ENCODE peak calls at places on chromosomes 5 and 9, in four cellular contexts. P is colonic mucosa; R is heart left ventricle; W is activated T-helper 9 cell treated with anti-CD3 and anti-CD28 coated beads, Interleukin-2, amount 50 U/mL, for 16 hours. O is an unnamed sample.

GRCh38 chr9:36993933-36994764 is 39.9 kb downstream of the PAX5 start:
- DNase-seq in R (no peak), W (no peak), P (no peak), O (no peak)

GRCh38 chr9:94867281-94867841 is 140.9 kb downstream of the AOPEP start:
- DNase-seq in W (no peak), R (no peak), P (peak), O (peak)

GRCh38 chr5:140109050-140109817 is 4.7 kb upstream of the PURA start:
- DNase-seq in P (peak), R (no peak), W (no peak), O (peak)

GRCh38 chr9:4397917-4398316 is 92.4 kb upstream of the SLC1A1 start:
- DNase-seq in R (no peak), P (no peak), W (no peak), O (peak)

GRCh38 chr9:81690251-81690851 is 1.0 kb upstream of the TLE1 start:
- DNase-seq in P (peak), W (no peak), R (no peak), O (peak)

GRCh38 chr9:111925784-111926183 is 29.2 kb downstream of the UGCG start:
- DNase-seq in W (no peak), R (no peak), P (no peak), O (no peak)

GRCh38 chr9:131704988-131705387 is 34.9 kb downstream of the RAPGEF1 start:
- DNase-seq in P (no peak), W (no peak), R (no peak), O (no peak)

GRCh38 chr9:96599298-96599697 is 20.3 kb downstream of the CDC14B start:
- DNase-seq in R (no peak), P (no peak), W (no peak), O (no peak)

GRCh38 chr5:138930371-138931097 is 55.4 kb upstream of the LRRTM2 start:
- DNase-seq in R (no peak), P (no peak), W (no peak), O (no peak)

GRCh38 chr5:144395704-144396103 is 225.0 kb downstream of the KCTD16 start:
- DNase-seq in W (no peak), R (no peak), P (no peak), O (no peak)

GRCh38 chr5:23820764-23821471 is 313.5 kb downstream of the PRDM9 start:
- DNase-seq in P (no peak), R (no peak), W (no peak), O (peak)

GRCh38 chr5:176543428-176544182 is 5.5 kb upstream of the CDHR2 start:
- DNase-seq in W (peak), R (peak), P (peak), O (peak)

GRCh38 chr9:959105-959504 is 17.4 kb upstream of the DMRT3 start:
- DNase-seq in R (no peak), W (no peak), P (no peak), O (no peak)

GRCh38 chr5:66633754-66634153 is 37.6 kb downstream of the MAST4 start:
- DNase-seq in R (no peak), P (no peak), W (no peak), O (no peak)

GRCh38 chr5:16229357-16229940 is 49.9 kb upstream of the MARCHF11 start:
- DNase-seq in R (no peak), W (no peak), P (no peak), O (no peak)

GRCh38 chr5:132830436-132831094 is at the start of gene SHROOM1:
- DNase-seq in P (peak), W (no peak), R (peak), O (peak)

GRCh38 chr5:96084874-96085545 is 123.4 kb upstream of the ELL2 start:
- DNase-seq in W (no peak), R (no peak), P (no peak), O (peak)

GRCh38 chr9:69933445-69933844 is 110.2 kb upstream of the MAMDC2 start:
- DNase-seq in R (no peak), P (no peak), W (no peak), O (no peak)

GRCh38 chr9:91503650-91504007 is 80.0 kb upstream of the NFIL3 start:
- DNase-seq in W (no peak), P (no peak), R (no peak), O (no peak)

GRCh38 chr9:127555830-127556820 is 56.0 kb upstream of the STXBP1 start:
- DNase-seq in P (peak), W (peak), R (no peak), O (peak)

GRCh38 chr9:113875420-113875916 is 641 bp upstream of the ZNF618 start:
- DNase-seq in P (no peak), R (no peak), W (no peak), O (no peak)

GRCh38 chr5:79621056-79621455 is 8.8 kb downstream of the TENT2 start:
- DNase-seq in W (no peak), R (no peak), P (no peak), O (peak)

GRCh38 chr5:137090151-137090550 is 409.0 kb downstream of the SPOCK1 start:
- DNase-seq in R (no peak), P (no peak), W (no peak), O (no peak)

GRCh38 chr9:90801507-90802289 is at the start of gene SYK:
- DNase-seq in W (no peak), R (peak), P (peak), O (no peak)

O was measured in ELR.